ENCODE peak calls at places on chromosomes 5 and 9, in ten cellular contexts. One of them, this sample, is unnamed.

GRCh38 chr5:94830520-94830919 is 212.1 kb downstream of the SLF1 start:
- DNase-seq in astrocyte of the spinal cord: no peak
- DNase-seq in PC-9: no peak
- DNase-seq in body of pancreas: no peak
- DNase-seq in adrenal gland: no peak
- DNase-seq in NCI-H2029 treated with DMSO at 0.1 percent for 48 hours: no peak
- DNase-seq in neural progenitor cell: peak; percentile 13
- DNase-seq in GM23248: peak; percentile 23
- DNase-seq in retina: no peak
- DNase-seq in aorta: no peak
- DNase-seq in this sample: no peak

GRCh38 chr5:93058309-93058708 is 522.7 kb downstream of the NR2F1-AS1 start:
- DNase-seq in aorta: no peak
- DNase-seq in PC-9: no peak
- DNase-seq in astrocyte of the spinal cord: peak; percentile 64
- DNase-seq in retina: no peak
- DNase-seq in adrenal gland: no peak
- DNase-seq in GM23248: peak; percentile 78
- DNase-seq in neural progenitor cell: no peak
- DNase-seq in NCI-H2029 treated with DMSO at 0.1 percent for 48 hours: no peak
- DNase-seq in body of pancreas: no peak
- DNase-seq in this sample: no peak

GRCh38 chr9:120698766-120699165 is 15.5 kb downstream of the MEGF9 start:
- DNase-seq in NCI-H2029 treated with DMSO at 0.1 percent for 48 hours: peak; percentile 64
- DNase-seq in body of pancreas: no peak
- DNase-seq in retina: no peak
- DNase-seq in PC-9: no peak
- DNase-seq in astrocyte of the spinal cord: no peak
- DNase-seq in adrenal gland: no peak
- DNase-seq in GM23248: no peak
- DNase-seq in aorta: no peak
- DNase-seq in neural progenitor cell: no peak
- DNase-seq in this sample: no peak

GRCh38 chr5:143085319-143085917 is 315.2 kb downstream of the ARHGAP26 start:
- DNase-seq in neural progenitor cell: no peak
- DNase-seq in retina: no peak
- DNase-seq in aorta: no peak
- DNase-seq in astrocyte of the spinal cord: no peak
- DNase-seq in NCI-H2029 treated with DMSO at 0.1 percent for 48 hours: peak; percentile 83
- DNase-seq in body of pancreas: no peak
- DNase-seq in GM23248: no peak
- DNase-seq in adrenal gland: no peak
- DNase-seq in PC-9: no peak
- DNase-seq in this sample: no peak

GRCh38 chr9:134792627-134793026 is 88.0 kb upstream of the FCN2 start:
- DNase-seq in GM23248: no peak
- DNase-seq in NCI-H2029 treated with DMSO at 0.1 percent for 48 hours: no peak
- DNase-seq in body of pancreas: no peak
- DNase-seq in PC-9: no peak
- DNase-seq in aorta: no peak
- DNase-seq in neural progenitor cell: no peak
- DNase-seq in adrenal gland: no peak
- DNase-seq in retina: no peak
- DNase-seq in astrocyte of the spinal cord: no peak
- DNase-seq in this sample: no peak

GRCh38 chr5:57499262-57500050 is 16.8 kb upstream of the ACTBL2 start:
- DNase-seq in body of pancreas: no peak
- DNase-seq in GM23248: peak; percentile 75
- DNase-seq in adrenal gland: no peak
- DNase-seq in aorta: no peak
- DNase-seq in NCI-H2029 treated with DMSO at 0.1 percent for 48 hours: no peak
- DNase-seq in retina: peak; percentile 66
- DNase-seq in astrocyte of the spinal cord: peak; percentile 72
- DNase-seq in neural progenitor cell: peak; percentile 70
- DNase-seq in PC-9: peak; percentile 50
- DNase-seq in this sample: peak; percentile 71

GRCh38 chr5:139494832-139495231 is 12.3 kb upstream of the STING1 start:
- DNase-seq in body of pancreas: no peak
- DNase-seq in PC-9: peak; percentile 47
- DNase-seq in NCI-H2029 treated with DMSO at 0.1 percent for 48 hours: no peak
- DNase-seq in aorta: no peak
- DNase-seq in astrocyte of the spinal cord: no peak
- DNase-seq in retina: no peak
- DNase-seq in GM23248: peak; percentile 64
- DNase-seq in adrenal gland: no peak
- DNase-seq in neural progenitor cell: no peak
- DNase-seq in this sample: no peak

GRCh38 chr9:2120926-2121689 is 106.0 kb downstream of the SMARCA2 start:
- DNase-seq in aorta: no peak
- DNase-seq in body of pancreas: no peak
- DNase-seq in GM23248: peak; percentile 56
- DNase-seq in NCI-H2029 treated with DMSO at 0.1 percent for 48 hours: no peak
- DNase-seq in neural progenitor cell: no peak
- DNase-seq in adrenal gland: no peak
- DNase-seq in retina: no peak
- DNase-seq in astrocyte of the spinal cord: peak; percentile 47
- DNase-seq in PC-9: peak; percentile 2
- DNase-seq in this sample: no peak

GRCh38 chr5:132539716-132540115 is 3.6 kb downstream of the IL5 start:
- DNase-seq in NCI-H2029 treated with DMSO at 0.1 percent for 48 hours: no peak
- DNase-seq in astrocyte of the spinal cord: no peak
- DNase-seq in PC-9: no peak
- DNase-seq in aorta: no peak
- DNase-seq in body of pancreas: no peak
- DNase-seq in neural progenitor cell: no peak
- DNase-seq in GM23248: no peak
- DNase-seq in adrenal gland: no peak
- DNase-seq in retina: no peak
- DNase-seq in this sample: no peak

GRCh38 chr9:131027872-131028179 is 18.9 kb downstream of the LAMC3 start:
- DNase-seq in body of pancreas: no peak
- DNase-seq in retina: no peak
- DNase-seq in aorta: no peak
- DNase-seq in neural progenitor cell: no peak
- DNase-seq in adrenal gland: no peak
- DNase-seq in GM23248: no peak
- DNase-seq in NCI-H2029 treated with DMSO at 0.1 percent for 48 hours: no peak
- DNase-seq in PC-9: no peak
- DNase-seq in astrocyte of the spinal cord: no peak
- DNase-seq in this sample: no peak

GRCh38 chr5:92758552-92758951 is 822.5 kb downstream of the NR2F1-AS1 start:
- DNase-seq in NCI-H2029 treated with DMSO at 0.1 percent for 48 hours: no peak
- DNase-seq in PC-9: no peak
- DNase-seq in body of pancreas: no peak
- DNase-seq in retina: no peak
- DNase-seq in astrocyte of the spinal cord: peak; percentile 55
- DNase-seq in aorta: no peak
- DNase-seq in GM23248: peak; percentile 78
- DNase-seq in neural progenitor cell: no peak
- DNase-seq in adrenal gland: no peak
- DNase-seq in this sample: no peak

GRCh38 chr5:55324815-55325418 is 17.1 kb downstream of the MTREX start:
- DNase-seq in body of pancreas: no peak
- DNase-seq in GM23248: peak; percentile 69
- DNase-seq in astrocyte of the spinal cord: peak; percentile 55
- DNase-seq in aorta: no peak
- DNase-seq in adrenal gland: no peak
- DNase-seq in PC-9: no peak
- DNase-seq in neural progenitor cell: peak; percentile 20
- DNase-seq in NCI-H2029 treated with DMSO at 0.1 percent for 48 hours: peak; percentile 16
- DNase-seq in retina: no peak
- DNase-seq in this sample: no peak

GRCh38 chr9:93093081-93093448 is 3.0 kb upstream of the CARD19 start:
- DNase-seq in PC-9: no peak
- DNase-seq in astrocyte of the spinal cord: no peak
- DNase-seq in adrenal gland: peak; percentile 64
- DNase-seq in aorta: no peak
- DNase-seq in retina: no peak
- DNase-seq in NCI-H2029 treated with DMSO at 0.1 percent for 48 hours: no peak
- DNase-seq in neural progenitor cell: peak; percentile 0
- DNase-seq in GM23248: no peak
- DNase-seq in body of pancreas: peak; percentile 8
- DNase-seq in this sample: peak; percentile 9

GRCh38 chr5:76363385-76364261 is 39.5 kb upstream of the IQGAP2 start:
- DNase-seq in neural progenitor cell: no peak
- DNase-seq in NCI-H2029 treated with DMSO at 0.1 percent for 48 hours: no peak
- DNase-seq in GM23248: no peak
- DNase-seq in aorta: no peak
- DNase-seq in body of pancreas: peak; percentile 66
- DNase-seq in PC-9: no peak
- DNase-seq in retina: no peak
- DNase-seq in adrenal gland: no peak
- DNase-seq in astrocyte of the spinal cord: no peak
- DNase-seq in this sample: no peak

GRCh38 chr9:136700959-136701664 is 11.3 kb upstream of the DIPK1B start:
- DNase-seq in GM23248: no peak
- DNase-seq in NCI-H2029 treated with DMSO at 0.1 percent for 48 hours: no peak
- DNase-seq in PC-9: no peak
- DNase-seq in retina: peak; percentile 42
- DNase-seq in body of pancreas: no peak
- DNase-seq in astrocyte of the spinal cord: no peak
- DNase-seq in adrenal gland: no peak
- DNase-seq in neural progenitor cell: no peak
- DNase-seq in aorta: no peak
- DNase-seq in this sample: no peak

GRCh38 chr5:137212471-137212870 is 286.7 kb downstream of the SPOCK1 start:
- DNase-seq in body of pancreas: no peak
- DNase-seq in GM23248: no peak
- DNase-seq in NCI-H2029 treated with DMSO at 0.1 percent for 48 hours: no peak
- DNase-seq in retina: no peak
- DNase-seq in neural progenitor cell: no peak
- DNase-seq in astrocyte of the spinal cord: no peak
- DNase-seq in PC-9: no peak
- DNase-seq in aorta: no peak
- DNase-seq in adrenal gland: no peak
- DNase-seq in this sample: no peak

GRCh38 chr9:134892221-134892620 is 11.6 kb downstream of the FCN2 start:
- DNase-seq in PC-9: no peak
- DNase-seq in NCI-H2029 treated with DMSO at 0.1 percent for 48 hours: no peak
- DNase-seq in retina: no peak
- DNase-seq in adrenal gland: peak; percentile 34
- DNase-seq in body of pancreas: no peak
- DNase-seq in aorta: no peak
- DNase-seq in GM23248: no peak
- DNase-seq in neural progenitor cell: no peak
- DNase-seq in astrocyte of the spinal cord: no peak
- DNase-seq in this sample: no peak

GRCh38 chr9:3205421-3206095 is 320.2 kb downstream of the RFX3 start:
- DNase-seq in aorta: no peak
- DNase-seq in astrocyte of the spinal cord: no peak
- DNase-seq in GM23248: peak; percentile 13
- DNase-seq in retina: no peak
- DNase-seq in body of pancreas: no peak
- DNase-seq in NCI-H2029 treated with DMSO at 0.1 percent for 48 hours: no peak
- DNase-seq in neural progenitor cell: no peak
- DNase-seq in PC-9: no peak
- DNase-seq in adrenal gland: no peak
- DNase-seq in this sample: no peak

GRCh38 chr5:108727154-108727638 is 20.5 kb upstream of the FER start:
- DNase-seq in retina: no peak
- DNase-seq in aorta: peak; percentile 61
- DNase-seq in GM23248: peak; percentile 63
- DNase-seq in neural progenitor cell: peak; percentile 18
- DNase-seq in astrocyte of the spinal cord: no peak
- DNase-seq in NCI-H2029 treated with DMSO at 0.1 percent for 48 hours: no peak
- DNase-seq in PC-9: peak; percentile 41
- DNase-seq in adrenal gland: no peak
- DNase-seq in body of pancreas: peak; percentile 50
- DNase-seq in this sample: no peak

GRCh38 chr5:77847814-77848290 is 71.7 kb upstream of the TBCA start:
- DNase-seq in GM23248: no peak
- DNase-seq in astrocyte of the spinal cord: no peak
- DNase-seq in body of pancreas: no peak
- DNase-seq in NCI-H2029 treated with DMSO at 0.1 percent for 48 hours: no peak
- DNase-seq in neural progenitor cell: peak; percentile 96
- DNase-seq in retina: peak; percentile 74
- DNase-seq in aorta: no peak
- DNase-seq in adrenal gland: no peak
- DNase-seq in PC-9: no peak
- DNase-seq in this sample: no peak

GRCh38 chr5:151469992-151470391 is 22.6 kb downstream of the SLC36A1 start:
- DNase-seq in GM23248: no peak
- DNase-seq in retina: no peak
- DNase-seq in astrocyte of the spinal cord: no peak
- DNase-seq in NCI-H2029 treated with DMSO at 0.1 percent for 48 hours: peak; percentile 93
- DNase-seq in adrenal gland: no peak
- DNase-seq in aorta: no peak
- DNase-seq in PC-9: no peak
- DNase-seq in body of pancreas: no peak
- DNase-seq in neural progenitor cell: no peak
- DNase-seq in this sample: no peak